ENCODE peak calls at places on chromosome 14, in four cellular contexts. One of them, this sample, is unnamed.

GRCh38 chr14:22477569-22478194 is 111.3 kb downstream of the DAD1 start:
- DNase-seq in right cardiac atrium: no peak
- DNase-seq in left ventricle myocardium inferior: no peak
- DNase-seq in ovary: no peak
- DNase-seq in this sample: no peak

GRCh38 chr14:100711117-100711462 is 15.6 kb upstream of the DLK1 start:
- DNase-seq in ovary: peak; percentile 91
- DNase-seq in right cardiac atrium: no peak
- DNase-seq in left ventricle myocardium inferior: no peak
- DNase-seq in this sample: no peak

GRCh38 chr14:89672636-89673279 is 255.7 kb upstream of the FOXN3 start:
- DNase-seq in left ventricle myocardium inferior: peak; percentile 22
- DNase-seq in right cardiac atrium: peak; percentile 73
- DNase-seq in ovary: no peak
- DNase-seq in this sample: peak; percentile 37

GRCh38 chr14:48560421-48560820 is 885.0 kb upstream of the MDGA2 start:
- DNase-seq in right cardiac atrium: no peak
- DNase-seq in ovary: no peak
- DNase-seq in left ventricle myocardium inferior: no peak
- DNase-seq in this sample: no peak

GRCh38 chr14:75926431-75926830 is 55.4 kb downstream of the TGFB3 start:
- DNase-seq in ovary: no peak
- DNase-seq in right cardiac atrium: no peak
- DNase-seq in left ventricle myocardium inferior: no peak
- DNase-seq in this sample: no peak

GRCh38 chr14:23024612-23025075 is 10.1 kb downstream of the PSMB5 start:
- DNase-seq in left ventricle myocardium inferior: no peak
- DNase-seq in ovary: no peak
- DNase-seq in right cardiac atrium: no peak
- DNase-seq in this sample: no peak

GRCh38 chr14:21537088-21537424 is 10.9 kb upstream of the SALL2 start:
- DNase-seq in left ventricle myocardium inferior: no peak
- DNase-seq in right cardiac atrium: no peak
- DNase-seq in ovary: no peak
- DNase-seq in this sample: no peak

GRCh38 chr14:30754778-30755177 is 119.6 kb upstream of the COCH start:
- DNase-seq in ovary: no peak
- DNase-seq in left ventricle myocardium inferior: no peak
- DNase-seq in right cardiac atrium: no peak
- DNase-seq in this sample: no peak

GRCh38 chr14:104676130-104676693 is 13.2 kb upstream of the INF2 start:
- DNase-seq in right cardiac atrium: peak; percentile 22
- DNase-seq in ovary: no peak
- DNase-seq in left ventricle myocardium inferior: no peak
- DNase-seq in this sample: no peak

GRCh38 chr14:66507181-66507721 is 696 bp upstream of the GPHN start:
- DNase-seq in left ventricle myocardium inferior: no peak
- DNase-seq in ovary: no peak
- DNase-seq in right cardiac atrium: no peak
- DNase-seq in this sample: no peak

GRCh38 chr14:103393687-103394626 is 8.7 kb downstream of the MARK3 start:
- DNase-seq in ovary: no peak
- DNase-seq in left ventricle myocardium inferior: no peak
- DNase-seq in right cardiac atrium: peak; percentile 59
- DNase-seq in this sample: peak; percentile 33

GRCh38 chr14:34355584-34356266 is 106.3 kb downstream of the SPTSSA start:
- DNase-seq in right cardiac atrium: no peak
- DNase-seq in ovary: no peak
- DNase-seq in left ventricle myocardium inferior: no peak
- DNase-seq in this sample: no peak

GRCh38 chr14:82412545-82412944 is 878.9 kb upstream of the SEL1L start:
- DNase-seq in left ventricle myocardium inferior: no peak
- DNase-seq in ovary: no peak
- DNase-seq in right cardiac atrium: no peak
- DNase-seq in this sample: no peak

DNA sequence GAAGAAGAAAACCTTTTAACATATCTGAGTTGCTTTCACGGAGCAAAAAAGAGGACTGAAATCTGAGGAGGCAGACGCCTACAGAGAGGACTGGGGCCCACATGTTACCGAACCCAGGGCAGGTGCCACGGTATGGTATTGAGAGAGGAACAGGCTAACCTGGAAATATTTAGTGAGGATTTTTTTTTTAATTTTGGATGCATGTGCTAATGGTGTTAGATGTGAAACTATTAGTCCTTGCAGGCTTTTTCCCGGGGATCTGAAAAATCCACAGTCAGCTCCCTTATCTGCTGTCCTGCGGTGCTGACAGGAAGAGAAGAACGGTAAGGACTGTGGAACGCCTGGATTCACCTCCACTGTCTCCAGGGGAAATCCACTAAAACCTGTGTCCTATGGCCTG is 819.7 kb downstream of the TMEM121 start:
- DNase-seq in right cardiac atrium: no peak
- DNase-seq in ovary: no peak
- DNase-seq in left ventricle myocardium inferior: no peak
- DNase-seq in this sample: no peak
- H3K9me3 ChIP-seq in right cardiac atrium: no peaks in the 10 kb centered on the region
- H3K9me3 ChIP-seq in ovary: no peaks in the 10 kb centered on the region
- H3K9me3 ChIP-seq in left ventricle myocardium inferior: no peaks in the 10 kb centered on the region
- H3K9me3 ChIP-seq in this sample: no peaks in the 10 kb centered on the region

DNA sequence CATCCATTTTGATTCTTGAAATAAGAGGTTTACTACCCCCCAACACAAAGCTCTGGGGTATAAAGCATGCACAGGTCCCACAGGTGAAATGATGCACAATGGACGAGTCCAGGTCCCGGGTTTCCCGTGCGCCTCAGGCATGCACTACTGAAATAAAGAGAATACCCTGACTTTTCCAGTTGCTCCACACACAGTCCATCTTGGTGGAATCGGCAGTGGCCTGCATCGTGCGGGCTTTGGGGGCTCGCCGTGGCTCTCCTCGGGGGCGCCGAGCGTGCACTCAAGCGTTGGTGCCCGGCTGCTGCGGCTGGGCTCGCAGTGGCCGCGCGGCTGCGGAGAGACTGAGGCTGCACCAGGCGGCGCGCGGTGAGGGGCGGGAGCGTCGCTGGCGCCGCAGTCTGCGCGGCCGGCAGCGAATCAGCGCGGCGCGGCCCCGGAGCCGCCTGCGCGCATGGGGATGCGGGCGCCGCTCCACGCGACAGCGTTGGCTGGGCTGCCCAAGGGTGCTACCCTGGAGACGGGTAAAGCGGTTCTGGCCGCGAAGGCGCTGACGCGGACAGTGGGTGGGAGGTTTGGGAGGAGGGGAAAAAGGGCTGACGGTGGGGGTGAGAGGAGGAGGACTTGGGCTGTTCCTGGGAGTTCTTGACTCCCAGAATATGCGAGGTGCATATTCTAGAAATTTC is 53.8 kb upstream of the CCDC175 start:
- DNase-seq in left ventricle myocardium inferior: no peak
- DNase-seq in ovary: no peak
- DNase-seq in right cardiac atrium: peak; percentile 48
- DNase-seq in this sample: peak; percentile 19
- H3K27me3 ChIP-seq in left ventricle myocardium inferior: peaks cover 73% of the 10 kb centered on the region
- H3K27me3 ChIP-seq in ovary: no peaks in the 10 kb centered on the region
- H3K27me3 ChIP-seq in right cardiac atrium: no peaks in the 10 kb centered on the region
- H3K27me3 ChIP-seq in this sample: no peaks in the 10 kb centered on the region

GRCh38 chr14:105901226-105901625 is 374.8 kb downstream of the TMEM121 start:
- DNase-seq in ovary: no peak
- DNase-seq in right cardiac atrium: peak; percentile 20
- DNase-seq in left ventricle myocardium inferior: no peak
- DNase-seq in this sample: no peak
- H3K9me3 ChIP-seq in ovary: no peaks in the 10 kb centered on the region
- H3K9me3 ChIP-seq in right cardiac atrium: no peaks in the 10 kb centered on the region
- H3K9me3 ChIP-seq in left ventricle myocardium inferior: peaks cover 9% of the 10 kb centered on the region
- H3K9me3 ChIP-seq in this sample: no peaks in the 10 kb centered on the region

GRCh38 chr14:71733210-71733883 is 198.9 kb upstream of the RGS6 start:
- DNase-seq in left ventricle myocardium inferior: no peak
- DNase-seq in right cardiac atrium: no peak
- DNase-seq in ovary: no peak
- DNase-seq in this sample: no peak
- H3K27me3 ChIP-seq in left ventricle myocardium inferior: no peaks in the 10 kb centered on the region
- H3K27me3 ChIP-seq in right cardiac atrium: no peaks in the 10 kb centered on the region
- H3K27me3 ChIP-seq in ovary: no peaks in the 10 kb centered on the region
- H3K27me3 ChIP-seq in this sample: no peaks in the 10 kb centered on the region

DNA sequence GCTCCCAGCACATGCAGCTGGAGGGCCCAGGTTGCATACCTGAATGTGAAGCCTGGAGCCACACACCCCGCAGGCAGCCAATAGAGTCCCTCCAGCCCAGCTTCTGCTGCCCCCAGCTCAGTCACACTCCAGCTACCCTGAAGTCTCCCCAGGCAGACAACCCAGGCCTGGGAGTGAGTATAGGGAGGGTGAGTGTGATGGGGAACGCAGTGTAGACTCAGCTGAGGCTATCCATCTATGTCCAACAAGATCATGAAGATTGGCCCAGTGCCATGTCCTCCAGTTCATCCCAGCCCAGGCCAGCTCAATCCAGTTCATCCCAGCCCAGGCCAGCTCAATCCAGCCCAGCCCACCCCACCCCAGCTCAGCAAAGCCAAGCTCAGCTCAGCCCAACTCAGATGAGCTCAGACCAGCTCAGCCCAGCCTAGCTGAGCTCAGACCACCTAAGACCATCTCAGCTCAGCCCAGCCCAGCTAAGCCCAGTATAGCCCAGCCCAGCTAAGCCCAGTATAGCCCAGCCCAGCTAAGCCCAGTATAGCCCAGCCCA is 330.4 kb downstream of the TMEM121 start:
- DNase-seq in left ventricle myocardium inferior: no peak
- DNase-seq in ovary: peak; percentile 2
- DNase-seq in right cardiac atrium: no peak
- DNase-seq in this sample: no peak
- H3K9me3 ChIP-seq in left ventricle myocardium inferior: no peaks in the 10 kb centered on the region
- H3K9me3 ChIP-seq in ovary: no peaks in the 10 kb centered on the region
- H3K9me3 ChIP-seq in right cardiac atrium: no peaks in the 10 kb centered on the region
- H3K9me3 ChIP-seq in this sample: no peaks in the 10 kb centered on the region